ENCODE peak calls at places on chromosomes 2 and 18, in four cellular contexts. Q, X, C and T are unnamed samples. For H3K4me1, the result is how much of the 10 kb centered on the place peaks cover.

GRCh38 chr18:58402247-58402646 is 226.6 kb downstream of the ALPK2 start:
- DNase-seq in X (no peak), C (peak), Q (no peak), T (peak)

GRCh38 chr2:77521931-77522470 is at the start of gene LRRTM4:
- DNase-seq in Q (peak), X (no peak), C (no peak), T (peak)

GRCh38 chr2:226387499-226387942 is 412.1 kb downstream of the IRS1 start:
- DNase-seq in C (no peak), X (no peak), Q (no peak), T (no peak)

GRCh38 chr2:3023531-3023930 is 354.1 kb downstream of the EIPR1 start:
- DNase-seq in Q (no peak), X (no peak), C (no peak), T (no peak)

GRCh38 chr2:171346723-171347104 is 87.1 kb downstream of the METTL8 start:
- DNase-seq in C (no peak), Q (no peak), X (no peak), T (no peak)

GRCh38 chr2:72943540-72944395 is 26.4 kb downstream of the EMX1 start:
- DNase-seq in Q (no peak), C (no peak), X (no peak), T (no peak)

GRCh38 chr2:239685556-239685955 is 284.7 kb upstream of the HDAC4 start:
- DNase-seq in Q (no peak), C (peak), X (no peak), T (no peak)

GRCh38 chr2:209922116-209922515 is 80.3 kb upstream of the RPE start:
- DNase-seq in C (no peak), X (no peak), Q (no peak), T (no peak)

GRCh38 chr2:3192920-3193319 is 184.7 kb downstream of the EIPR1 start:
- DNase-seq in X (no peak), C (no peak), Q (no peak), T (no peak)

GRCh38 chr2:207692206-207693065 is 19.0 kb upstream of the CCNYL1 start:
- DNase-seq in X (peak), C (no peak), Q (peak), T (no peak)

GRCh38 chr18:41262688-41263087 is 692.3 kb upstream of the PIK3C3 start:
- DNase-seq in C (no peak), Q (no peak), X (no peak), T (no peak)

GRCh38 chr2:27888790-27889189 is 1.4 kb downstream of the RBKS start:
- DNase-seq in X (no peak), Q (no peak), C (no peak), T (no peak)

GRCh38 chr2:68236080-68236734 is 16.1 kb downstream of the PPP3R1 start:
- DNase-seq in X (no peak), C (no peak), Q (no peak), T (no peak)

GRCh38 chr2:68237404-68237803 is 14.9 kb downstream of the PPP3R1 start:
- DNase-seq in X (no peak), C (no peak), Q (no peak), T (no peak)

GRCh38 chr2:68236876-68237275 is 15.5 kb downstream of the PPP3R1 start:
- DNase-seq in X (no peak), C (no peak), Q (no peak), T (no peak)

GRCh38 chr2:68238955-68239822 is 13.1 kb downstream of the PPP3R1 start:
- DNase-seq in Q (no peak), C (no peak), X (no peak), T (no peak)

GRCh38 chr2:68237976-68238580 is 14.3 kb downstream of the PPP3R1 start:
- DNase-seq in Q (no peak), X (no peak), C (no peak), T (no peak)
- H3K4me1 ChIP-seq in Q (half or more), X (under half), C (half or more), T (half or more)

GRCh38 chr18:61851940-61852451 is 40.8 kb downstream of the RNF152 start:
- DNase-seq in X (no peak), Q (no peak), C (no peak), T (no peak)
- TF ChIP-seq CTCF in X (no peak), Q (no peak), C (no peak), T (no peak)

GRCh38 chr2:85275984-85276540 is 51.7 kb downstream of the TGOLN2 start:
- DNase-seq in Q (no peak), C (no peak), X (no peak), T (no peak)

GRCh38 chr2:85269959-85270358 is 57.8 kb downstream of the TGOLN2 start:
- DNase-seq in X (no peak), Q (no peak), C (no peak), T (no peak)

GRCh38 chr2:85276571-85277121 is 51.1 kb downstream of the TGOLN2 start:
- DNase-seq in C (no peak), X (no peak), Q (no peak), T (no peak)

GRCh38 chr2:85273732-85274731 is 53.8 kb downstream of the TGOLN2 start:
- DNase-seq in Q (peak), X (no peak), C (no peak), T (no peak)

DNA sequence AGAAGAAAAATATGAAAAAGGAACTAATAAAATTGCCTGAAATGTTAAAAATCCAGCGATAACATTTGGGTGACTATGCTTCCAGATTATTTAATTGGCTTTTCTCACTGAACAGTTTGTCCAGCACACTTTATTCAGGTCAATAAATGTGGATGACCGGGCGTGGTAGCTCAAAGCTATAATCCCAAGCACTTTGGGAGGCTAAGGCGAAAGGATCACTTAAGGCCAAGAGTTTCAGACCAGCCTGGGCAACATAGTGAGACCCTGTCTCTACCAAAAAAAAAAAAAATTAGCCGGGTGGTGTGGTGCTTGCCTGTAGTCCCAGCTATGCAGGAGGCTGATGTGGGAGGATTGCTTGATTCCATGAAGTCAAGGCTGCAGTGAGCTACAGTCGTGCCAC is 55.4 kb downstream of the TGOLN2 start:
- DNase-seq in C (no peak), Q (no peak), X (no peak), T (no peak)
- H3K27ac ChIP-seq in C (no peak), Q (no peak), X (no peak), T (no peak)

GRCh38 chr18:63155910-63156773 is 163.4 kb downstream of the BCL2 start:
- DNase-seq in Q (no peak), C (no peak), X (no peak), T (no peak)
- H3K4me1 ChIP-seq in Q (under half), C (half or more), X (under half), T (half or more)

DNA sequence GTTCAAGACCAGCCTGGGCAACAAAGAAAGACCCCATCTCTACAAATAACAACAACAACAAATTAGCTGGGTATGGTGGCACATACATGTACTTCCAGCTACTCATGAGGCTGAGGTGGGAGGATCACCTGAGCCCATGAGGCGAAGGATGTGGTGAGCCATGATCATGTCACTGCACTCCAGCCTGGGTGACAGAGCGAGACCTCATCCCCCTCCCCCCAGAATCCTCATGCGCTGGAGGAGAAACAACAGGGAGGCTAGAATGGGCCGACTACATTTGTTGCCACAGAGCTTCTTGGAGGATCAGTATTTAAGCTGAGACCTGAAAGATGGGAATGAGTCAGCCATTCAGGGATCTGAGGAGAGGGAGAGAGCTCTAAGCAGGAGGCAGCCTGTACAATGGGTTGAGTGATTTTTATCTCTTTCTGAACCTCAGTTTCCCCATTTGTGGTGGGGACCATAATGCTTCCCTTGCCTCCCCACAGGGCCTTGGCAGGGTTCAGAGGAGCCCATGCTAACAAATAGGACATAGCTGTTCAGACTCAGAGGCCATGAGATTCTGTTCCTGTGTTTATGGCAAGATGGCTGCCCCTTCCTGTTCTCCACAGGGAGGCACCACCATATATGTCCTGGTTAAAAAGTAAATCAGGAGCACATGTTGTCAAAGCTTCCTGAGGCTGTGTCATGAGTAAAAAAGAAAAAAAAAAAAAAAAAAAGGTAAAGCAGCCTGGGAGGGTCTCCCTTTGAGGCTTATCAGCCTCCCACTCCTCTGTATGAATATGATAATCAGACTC is 131.4 kb upstream of the HAAO start:
- DNase-seq in X (no peak), C (no peak), Q (peak), T (no peak)
- TF ChIP-seq CTCF in X (no peak), C (no peak), Q (no peak), T (no peak)